ENCODE peak calls at places on chromosomes 1 and 21, in four cellular contexts. J, Y, S and F are unnamed samples.
A peak's percentile ranks its signal among the peaks of the same experiment; 100 is the strongest.

GRCh38 chr1:243420968-243421675 is 165.3 kb downstream of the SDCCAG8 start:
- ATAC-seq in Y (peak; percentile 81), J (no peak), S (no peak), F (no peak)

GRCh38 chr1:36433102-36433501 is 17.1 kb downstream of the OSCP1 start:
- ATAC-seq in J (no peak), Y (no peak), S (no peak), F (no peak)

GRCh38 chr1:162538815-162539431 is 22.6 kb upstream of the UAP1 start:
- ATAC-seq in J (peak; percentile 68), S (peak; percentile 36), Y (no peak), F (no peak)

GRCh38 chr21:41926068-41926806 is 27.6 kb downstream of the C2CD2 start:
- ATAC-seq in S (peak; percentile 70), Y (peak; percentile 89), J (peak; percentile 87), F (peak; percentile 56)

GRCh38 chr1:89298461-89298860 is 25.8 kb upstream of the GBP5 start:
- ATAC-seq in S (no peak), J (no peak), Y (no peak), F (no peak)

GRCh38 chr1:35777109-35777508 is 7.3 kb upstream of the CLSPN start:
- ATAC-seq in Y (no peak), J (no peak), S (no peak), F (no peak)

GRCh38 chr1:14676400-14676799 is 77.9 kb downstream of the KAZN start:
- ATAC-seq in S (no peak), J (no peak), Y (no peak), F (no peak)

GRCh38 chr1:245173446-245174178 is 18.8 kb downstream of the KIF26B start:
- ATAC-seq in S (no peak), J (no peak), Y (no peak), F (no peak)

GRCh38 chr1:236734141-236734765 is 48.0 kb downstream of the ACTN2 start:
- ATAC-seq in Y (no peak), J (no peak), S (no peak), F (no peak)

GRCh38 chr1:79353224-79353623 is 346.7 kb upstream of the ADGRL4 start:
- ATAC-seq in Y (no peak), S (no peak), J (peak; percentile 71), F (no peak)

GRCh38 chr1:171248309-171248708 is at the start of gene FMO1:
- ATAC-seq in Y (no peak), S (no peak), J (no peak), F (no peak)

GRCh38 chr1:67724928-67725560 is 40.0 kb downstream of the GADD45A start:
- ATAC-seq in Y (peak; percentile 65), J (peak; percentile 74), S (no peak), F (no peak)

GRCh38 chr1:76494807-76495206 is 372.5 kb upstream of the ST6GALNAC5 start:
- ATAC-seq in S (peak; percentile 96), Y (no peak), J (no peak), F (no peak)

GRCh38 chr1:109926662-109927300 is 16.1 kb downstream of the CSF1 start:
- ATAC-seq in Y (no peak), S (no peak), J (no peak), F (no peak)

GRCh38 chr1:214637125-214637524 is 34.1 kb downstream of the CENPF start:
- ATAC-seq in J (no peak), S (no peak), Y (no peak), F (no peak)

GRCh38 chr1:17335821-17336718 is 28.1 kb downstream of the PADI4 start:
- ATAC-seq in J (peak; percentile 86), S (peak; percentile 43), Y (no peak), F (no peak)

GRCh38 chr1:192445243-192445642 is 128.5 kb downstream of the RGS21 start:
- ATAC-seq in J (no peak), S (no peak), Y (no peak), F (no peak)

GRCh38 chr1:9825101-9826074 is 1.6 kb upstream of the CLSTN1 start:
- ATAC-seq in J (peak; percentile 66), Y (peak; percentile 82), S (peak; percentile 42), F (peak; percentile 49)

GRCh38 chr21:37072988-37073416 is at the start of the genes PIGP and TTC3:
- ATAC-seq in S (peak; percentile 80), Y (peak; percentile 81), J (peak; percentile 83), F (peak; percentile 92)

GRCh38 chr1:17475729-17476128 is 36.3 kb upstream of the RCC2 start:
- ATAC-seq in J (no peak), S (no peak), Y (no peak), F (no peak)

GRCh38 chr1:23588749-23589505 is 29.6 kb upstream of the ID3 start:
- ATAC-seq in S (no peak), Y (no peak), J (no peak), F (no peak)

GRCh38 chr1:108119500-108119899 is 80.6 kb downstream of the SLC25A24 start:
- ATAC-seq in Y (no peak), J (no peak), S (no peak), F (no peak)

GRCh38 chr1:5847013-5847654 is 145.1 kb downstream of the NPHP4 start:
- ATAC-seq in J (peak; percentile 50), Y (no peak), S (no peak), F (no peak)

GRCh38 chr1:98232678-98233077 is 311.8 kb upstream of the DPYD start:
- ATAC-seq in Y (no peak), S (no peak), J (no peak), F (peak; percentile 16)

GRCh38 chr1:20430355-20431290 is 55.4 kb downstream of the CAMK2N1 start:
- ATAC-seq in Y (no peak), S (peak; percentile 42), J (peak; percentile 80), F (no peak)

GRCh38 chr21:28132713-28133112 is 860.0 kb downstream of the LTN1 start:
- ATAC-seq in Y (no peak), S (no peak), J (no peak), F (no peak)

GRCh38 chr1:108000620-108001105 is 35.7 kb upstream of the VAV3 start:
- ATAC-seq in Y (no peak), J (peak; percentile 63), S (no peak), F (no peak)

GRCh38 chr1:3652538-3653285 is 396 bp downstream of the TP73 start:
- ATAC-seq in S (no peak), J (peak; percentile 65), Y (no peak), F (no peak)

GRCh38 chr1:245837741-245838140 is 669.3 kb downstream of the SMYD3 start:
- ATAC-seq in S (no peak), J (no peak), Y (no peak), F (no peak)